ENCODE peak calls at places on chromosomes 12 and 14, in four cellular contexts. Y, Q, M and Z are unnamed samples.

GRCh38 chr12:34296143-34297041 is 274.1 kb downstream of the ALG10 start:
- DNase-seq in Y (no peak), Q (no peak), M (no peak), Z (no peak)

GRCh38 chr12:56998981-56999380 is 7.4 kb downstream of the ZBTB39 start:
- DNase-seq in Q (no peak), Y (no peak), M (peak; percentile 46), Z (no peak)

GRCh38 chr12:9039397-9039977 is 50.1 kb downstream of the KLRG1 start:
- DNase-seq in Q (peak; percentile 82), Y (no peak), M (no peak), Z (no peak)

GRCh38 chr14:80215756-80216581 is 4.7 kb upstream of the DIO2 start:
- DNase-seq in M (no peak), Y (no peak), Q (peak; percentile 10), Z (no peak)

GRCh38 chr12:62684586-62685295 is 218.1 kb downstream of the MON2 start:
- DNase-seq in Q (peak; percentile 2), M (no peak), Y (no peak), Z (no peak)

GRCh38 chr12:3218150-3218845 is 141.1 kb downstream of the TSPAN9 start:
- DNase-seq in Q (peak; percentile 84), M (no peak), Y (no peak), Z (no peak)

GRCh38 chr14:39492267-39492666 is 60.0 kb upstream of the FBXO33 start:
- DNase-seq in Y (no peak), Q (no peak), M (no peak), Z (no peak)

GRCh38 chr12:52175411-52176350 is 16.1 kb downstream of the KRT80 start:
- DNase-seq in Q (no peak), Y (peak; percentile 57), M (no peak), Z (no peak)

GRCh38 chr12:65540140-65540539 is 261.7 kb downstream of the MSRB3 start:
- DNase-seq in Y (no peak), M (no peak), Q (no peak), Z (no peak)

GRCh38 chr14:61965030-61965745 is 203.0 kb downstream of the SNAPC1 start:
- DNase-seq in Q (no peak), Y (no peak), M (no peak), Z (no peak)

GRCh38 chr12:28963554-28963953 is 185.5 kb upstream of the FAR2 start:
- DNase-seq in Q (peak; percentile 41), Y (no peak), M (no peak), Z (no peak)

GRCh38 chr14:52356025-52356424 is 41.9 kb downstream of the PTGER2 start:
- DNase-seq in Q (no peak), M (no peak), Y (no peak), Z (no peak)

GRCh38 chr14:104643306-104643705 is 38.7 kb upstream of the TMEM179 start:
- DNase-seq in M (no peak), Y (no peak), Q (no peak), Z (no peak)

GRCh38 chr12:22101749-22102243 is 55.8 kb downstream of the CMAS start:
- DNase-seq in M (no peak), Q (no peak), Y (no peak), Z (no peak)

GRCh38 chr14:83255015-83255726 is 1721.5 kb upstream of the SEL1L start:
- DNase-seq in M (no peak), Y (no peak), Q (no peak), Z (no peak)

GRCh38 chr12:98419795-98420402 is 95.5 kb upstream of the TMPO start:
- DNase-seq in Y (no peak), M (no peak), Q (no peak), Z (no peak)

GRCh38 chr12:52168019-52168717 is 23.6 kb downstream of the KRT80 start:
- DNase-seq in Q (peak; percentile 16), M (no peak), Y (no peak), Z (no peak)

GRCh38 chr12:95396849-95397498 is 77.0 kb upstream of the METAP2 start:
- DNase-seq in Q (no peak), M (no peak), Y (no peak), Z (no peak)

GRCh38 chr14:46472261-46472660 is 179.3 kb downstream of the RPL10L start:
- DNase-seq in Q (no peak), M (no peak), Y (no peak), Z (no peak)

GRCh38 chr12:121334513-121335343 is 17.5 kb downstream of the ANAPC5 start:
- DNase-seq in M (no peak), Q (peak; percentile 85), Y (peak; percentile 22), Z (peak; percentile 44)

GRCh38 chr14:67515386-67516079 is 17.6 kb upstream of the PLEKHH1 start:
- DNase-seq in Q (peak; percentile 35), Y (no peak), M (peak; percentile 24), Z (peak; percentile 52)

GRCh38 chr12:28652239-28652638 is 462.0 kb downstream of the CCDC91 start:
- DNase-seq in Y (no peak), M (no peak), Q (no peak), Z (no peak)

GRCh38 chr14:68131907-68132306 is 312.3 kb downstream of the RAD51B start:
- DNase-seq in Y (no peak), Q (no peak), M (no peak), Z (no peak)

GRCh38 chr12:106907846-106908245 is 47.9 kb upstream of the TMEM263 start:
- DNase-seq in Y (no peak), M (no peak), Q (no peak), Z (no peak)

GRCh38 chr12:93624595-93625294 is 52.3 kb downstream of the SOCS2 start:
- DNase-seq in Y (no peak), Q (no peak), M (no peak), Z (no peak)

GRCh38 chr14:63787995-63788946 is 60.4 kb upstream of the SGPP1 start:
- DNase-seq in M (no peak), Q (no peak), Y (no peak), Z (no peak)

GRCh38 chr12:6460751-6461371 is 9.0 kb downstream of the TAPBPL start:
- DNase-seq in Q (no peak), Y (no peak), M (no peak), Z (no peak)

GRCh38 chr14:32472512-32473472 is 143.7 kb downstream of the AKAP6 start:
- DNase-seq in Y (no peak), Q (no peak), M (no peak), Z (no peak)